ENCODE peak calls at places on chromosomes 13 and 19, in five cellular contexts. H is cardiac muscle cell, J is tibial artery, D is right atrium auricular region, C is astrocyte of the cerebellum. B is an unnamed sample.
A peak's percentile ranks its signal among the peaks of the same experiment; 100 is the strongest.

GRCh38 chr13:89287381-89287780 is 1616.2 kb downstream of the SLITRK5 start:
- DNase-seq in D (no peak), H (no peak), C (no peak), J (no peak), B (no peak)

GRCh38 chr19:11088508-11089253 is 582 bp upstream of the LDLR start:
- DNase-seq in D (no peak), J (peak; percentile 83), H (peak; percentile 14), C (no peak), B (no peak)

GRCh38 chr13:98443800-98444325 is 133.0 kb downstream of the STK24 start:
- DNase-seq in J (no peak), C (no peak), H (no peak), D (no peak), B (no peak)

GRCh38 chr13:29594310-29594709 is 1.2 kb downstream of the SLC7A1 start:
- DNase-seq in J (no peak), C (no peak), H (peak; percentile 40), D (peak; percentile 68), B (peak; percentile 35)

GRCh38 chr13:64591981-64592380 is 2638.2 kb downstream of the PCDH9 start:
- DNase-seq in C (no peak), H (no peak), J (no peak), D (no peak), B (peak; percentile 6)

GRCh38 chr19:50501568-50502475 is 9.2 kb downstream of the JOSD2 start:
- DNase-seq in D (no peak), C (no peak), H (peak; percentile 90), J (peak; percentile 59), B (no peak)

GRCh38 chr19:50658438-50659317 is 9.4 kb downstream of the C19orf81 start:
- DNase-seq in H (peak; percentile 96), D (no peak), C (no peak), J (no peak), B (no peak)

GRCh38 chr13:27896726-27897125 is 23.1 kb upstream of the PDX1 start:
- DNase-seq in J (no peak), D (no peak), C (no peak), H (no peak), B (no peak)

GRCh38 chr19:54515156-54515555 is 12.5 kb downstream of the LAIR2 start:
- DNase-seq in H (no peak), J (no peak), D (no peak), C (no peak), B (no peak)

GRCh38 chr19:44903216-44903601 is 2.4 kb upstream of the APOE start:
- DNase-seq in J (no peak), C (no peak), D (no peak), H (no peak), B (no peak)

GRCh38 chr13:95355491-95355890 is 54.2 kb upstream of the ABCC4 start:
- DNase-seq in H (no peak), J (no peak), D (no peak), C (peak; percentile 54), B (peak; percentile 33)

GRCh38 chr13:74135306-74136088 is 1.3 kb upstream of the KLF12 start:
- DNase-seq in H (peak; percentile 87), D (peak; percentile 63), J (peak; percentile 83), C (no peak), B (no peak)

GRCh38 chr19:34178276-34178614 is 5.9 kb downstream of the LSM14A start:
- DNase-seq in H (no peak), C (no peak), J (no peak), D (no peak), B (no peak)

GRCh38 chr19:34096020-34096915 is 76.0 kb upstream of the LSM14A start:
- DNase-seq in H (peak; percentile 69), C (peak; percentile 26), J (no peak), D (no peak), B (no peak)

GRCh38 chr13:111963031-111963430 is 103.9 kb upstream of the SOX1 start:
- DNase-seq in D (no peak), C (no peak), H (no peak), J (no peak), B (no peak)

GRCh38 chr19:628168-628567 is 5.2 kb downstream of the POLRMT start:
- DNase-seq in J (no peak), C (no peak), H (no peak), D (no peak), B (no peak)

GRCh38 chr19:39546599-39546998 is 6.6 kb upstream of the EID2 start:
- DNase-seq in H (no peak), D (no peak), C (no peak), J (no peak), B (no peak)

GRCh38 chr19:4059931-4060620 is 6.6 kb downstream of the ZBTB7A start:
- DNase-seq in J (peak; percentile 82), C (no peak), H (no peak), D (no peak), B (no peak)

GRCh38 chr19:50705422-50706019 is 14.1 kb downstream of the SHANK1 start:
- DNase-seq in H (peak; percentile 70), C (no peak), D (no peak), J (no peak), B (no peak)

GRCh38 chr13:91406619-91407018 is 8.2 kb downstream of the GPC5 start:
- DNase-seq in C (no peak), J (no peak), H (no peak), D (no peak), B (no peak)

GRCh38 chr19:39544201-39544903 is 4.4 kb upstream of the EID2 start:
- DNase-seq in C (no peak), J (no peak), D (no peak), H (no peak), B (no peak)

GRCh38 chr19:47356900-47357299 is 7.8 kb downstream of the DHX34 start:
- DNase-seq in J (no peak), C (no peak), D (no peak), H (no peak), B (no peak)

GRCh38 chr19:12779162-12779993 is 4.0 kb upstream of the HOOK2 start:
- DNase-seq in D (peak; percentile 80), J (peak; percentile 82), H (peak; percentile 58), C (peak; percentile 83), B (no peak)

GRCh38 chr13:111490611-111491010 is 170.2 kb downstream of the TEX29 start:
- DNase-seq in H (no peak), C (no peak), J (peak; percentile 45), D (no peak), B (no peak)

GRCh38 chr19:39112338-39112890 is 13.2 kb upstream of the PAK4 start:
- DNase-seq in J (no peak), C (no peak), H (no peak), D (no peak), B (no peak)

GRCh38 chr19:12774588-12775555 is at the start of gene HOOK2:
- DNase-seq in D (no peak), H (no peak), J (peak; percentile 80), C (no peak), B (no peak)

GRCh38 chr19:41957838-41958366 is 1.2 kb downstream of the RABAC1 start:
- DNase-seq in D (peak; percentile 72), J (peak; percentile 79), H (peak; percentile 84), C (peak; percentile 67), B (peak; percentile 26)
- H3K4me3 ChIP-seq in D (peak overlapping the region; percentile 99), J (peak overlapping the region; percentile 91), H (no peak overlapping the region), C (peak overlapping the region; percentile 98), B (peak overlapping the region; percentile 100)

DNA sequence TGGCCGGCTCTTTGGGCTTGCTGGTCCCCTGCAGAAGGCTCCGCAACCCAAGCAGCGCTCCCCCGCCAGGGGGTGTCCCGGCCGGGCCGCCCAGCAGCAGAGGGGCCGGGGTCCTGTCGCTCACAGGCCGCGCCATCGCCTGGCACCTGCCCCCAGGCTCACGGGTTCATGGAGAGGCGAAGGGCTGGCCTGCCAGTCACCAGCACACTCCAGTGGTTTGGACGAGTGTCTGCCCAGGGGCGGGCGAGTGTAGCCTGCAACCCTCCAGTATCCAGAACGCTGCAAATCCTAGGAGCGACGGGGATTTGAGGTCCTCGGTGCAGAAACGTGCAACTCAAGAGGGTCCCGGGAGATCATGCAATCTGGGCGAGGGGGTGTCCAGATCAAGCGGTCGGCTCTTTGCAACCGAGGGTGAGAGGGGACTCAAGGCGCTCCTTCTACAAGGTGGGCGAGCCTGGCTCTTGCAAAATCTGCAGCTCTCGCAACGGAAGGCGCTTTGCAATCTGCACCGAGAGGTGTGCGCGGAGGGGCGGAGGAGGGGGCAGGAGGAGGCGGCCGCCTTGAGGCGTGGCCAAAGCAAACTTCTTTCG is at the start of gene DBP:
- DNase-seq in D (no peak), C (no peak), H (peak; percentile 69), J (peak; percentile 87), B (no peak)
- TF ChIP-seq CTCF in D (peak; percentile 41), C (no peak), H (peak; percentile 10), J (peak; percentile 8), B (peak; percentile 24)

GRCh38 chr19:6711605-6712004 is 8.8 kb downstream of the C3 start:
- DNase-seq in C (no peak), D (no peak), H (no peak), J (no peak), B (no peak)

GRCh38 chr19:6710273-6711077 is 10.0 kb downstream of the C3 start:
- DNase-seq in C (no peak), H (no peak), D (no peak), J (no peak), B (no peak)

GRCh38 chr19:6709549-6709948 is 10.9 kb downstream of the C3 start:
- DNase-seq in C (no peak), D (no peak), J (no peak), H (no peak), B (no peak)

GRCh38 chr19:6712231-6712630 is 8.2 kb downstream of the C3 start:
- DNase-seq in D (no peak), C (no peak), J (no peak), H (no peak), B (no peak)

GRCh38 chr19:6711078-6711361 is 9.4 kb downstream of the C3 start:
- DNase-seq in D (no peak), H (no peak), J (no peak), C (no peak), B (no peak)
- H3K4me3 ChIP-seq in D (no peak overlapping the region), H (no peak overlapping the region), J (no peak overlapping the region), C (no peak overlapping the region), B (no peak overlapping the region)

DNA sequence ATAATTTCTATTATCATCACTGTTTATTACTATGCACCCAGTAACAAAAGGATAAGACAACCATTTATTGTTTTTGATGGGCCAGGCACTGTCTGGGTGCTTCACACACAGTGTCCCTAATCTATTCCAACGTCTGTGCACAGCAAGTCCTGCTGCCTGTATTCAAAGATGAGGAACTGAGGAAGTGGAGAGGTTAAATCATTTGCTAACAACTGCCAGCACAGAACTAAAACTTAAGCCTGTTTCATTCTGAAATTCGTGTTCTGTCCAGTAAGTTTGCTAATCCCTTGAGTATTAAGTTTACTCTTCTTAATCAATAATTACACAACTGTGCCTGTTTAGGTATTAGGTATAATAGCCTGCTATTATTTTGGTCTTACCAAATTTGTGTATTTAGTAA is 41.9 kb downstream of the TEX26 start:
- DNase-seq in C (no peak), J (no peak), H (no peak), D (no peak), B (no peak)
- TF ChIP-seq CTCF in C (no peak), J (no peak), H (no peak), D (no peak), B (no peak)

GRCh38 chr19:42422092-42422575 is 5.1 kb downstream of the LIPE start:
- DNase-seq in H (no peak), J (no peak), C (no peak), D (no peak), B (no peak)
- H3K4me3 ChIP-seq in H (peak overlapping the region; percentile 69), J (no peak overlapping the region), C (no peak overlapping the region), D (peak overlapping the region; percentile 61), B (no peak overlapping the region)

DNA sequence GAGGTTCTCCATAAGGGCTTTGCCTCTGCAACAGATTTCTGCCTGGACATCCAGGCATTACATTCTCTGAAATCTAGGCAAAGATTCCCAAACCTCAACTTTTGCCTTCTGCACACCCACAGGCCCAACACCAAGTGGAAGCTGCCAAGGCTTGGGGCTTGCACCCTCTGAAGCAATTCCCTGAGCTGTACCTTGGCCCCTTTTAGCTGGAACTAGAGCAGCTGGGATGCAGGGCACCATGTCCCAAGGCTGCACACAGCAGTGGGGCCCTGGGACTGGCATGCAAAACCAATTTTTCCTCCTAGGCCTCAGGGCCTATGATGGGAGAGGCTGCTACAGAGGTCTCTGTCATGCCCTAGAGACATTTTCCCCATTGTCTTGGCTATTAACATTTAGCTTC is 943.2 kb downstream of the PCDH17 start:
- DNase-seq in J (no peak), C (no peak), D (no peak), H (no peak), B (no peak)
- TF ChIP-seq CTCF in J (no peak), C (no peak), D (no peak), H (no peak), B (no peak)